ENCODE peak calls at places on chromosomes 2 and 18, in seven cellular contexts. G is SK-N-SH, V is GM13976, P is cardiac fibroblast, M is mesothelial cell of epicardium, H is thyroid gland, U is type B pancreatic cell. J is an unnamed sample.

GRCh38 chr2:834233-834632 is 116.4 kb upstream of the SNTG2 start:
- DNase-seq in V (no peak), M (no peak), U (no peak), P (no peak), G (no peak), H (no peak), J (no peak)

GRCh38 chr2:236715511-236715961 is 145.9 kb downstream of the ACKR3 start:
- DNase-seq in P (peak), M (no peak), G (no peak), V (no peak), U (no peak), H (peak), J (no peak)

GRCh38 chr2:141641462-141641861 is 489.4 kb downstream of the LRP1B start:
- DNase-seq in H (no peak), U (no peak), P (peak), V (no peak), G (no peak), M (no peak), J (no peak)

GRCh38 chr2:115529627-115530026 is 1087.2 kb downstream of the DPP10 start:
- DNase-seq in P (no peak), H (no peak), G (no peak), V (no peak), M (no peak), U (no peak), J (no peak)

GRCh38 chr2:178517496-178517895 is 37.2 kb downstream of the PLEKHA3 start:
- DNase-seq in P (no peak), U (no peak), M (no peak), H (no peak), G (no peak), V (no peak), J (no peak)

GRCh38 chr2:26970928-26971627 is 641 bp downstream of the MAPRE3 start:
- DNase-seq in G (peak), M (no peak), U (no peak), V (peak), P (peak), H (peak), J (no peak)

GRCh38 chr2:128599700-128600099 is 281.0 kb upstream of the HS6ST1 start:
- DNase-seq in U (no peak), V (no peak), M (peak), P (no peak), H (no peak), G (no peak), J (no peak)

GRCh38 chr2:53629527-53629926 is 138.1 kb upstream of the CHAC2 start:
- DNase-seq in U (no peak), H (no peak), M (no peak), G (no peak), P (no peak), V (no peak), J (no peak)

GRCh38 chr2:238449909-238450417 is 23.2 kb downstream of the ASB1 start:
- DNase-seq in H (peak), P (peak), M (no peak), G (no peak), U (no peak), V (no peak), J (peak)

GRCh38 chr18:10455726-10456453 is 1.5 kb downstream of the APCDD1 start:
- DNase-seq in V (no peak), P (no peak), G (no peak), M (no peak), U (no peak), H (peak), J (no peak)

GRCh38 chr2:170005702-170006101 is 172.2 kb upstream of the MYO3B start:
- DNase-seq in U (no peak), G (no peak), M (no peak), H (no peak), P (no peak), V (no peak), J (no peak)

GRCh38 chr2:76862901-76863300 is 659.3 kb downstream of the LRRTM4 start:
- DNase-seq in M (no peak), V (no peak), U (no peak), G (no peak), H (no peak), P (no peak), J (no peak)

GRCh38 chr18:46756559-46757201 is at the start of gene ST8SIA5:
- DNase-seq in V (peak), M (no peak), U (no peak), G (peak), P (no peak), H (peak), J (no peak)

GRCh38 chr2:79552653-79553052 is 39.8 kb downstream of the CTNNA2 start:
- DNase-seq in P (no peak), U (no peak), M (no peak), V (no peak), H (no peak), G (no peak), J (no peak)

GRCh38 chr2:8847400-8847799 is 10.0 kb upstream of the KIDINS220 start:
- DNase-seq in M (no peak), H (no peak), U (no peak), P (no peak), G (no peak), V (no peak), J (no peak)

GRCh38 chr2:47029737-47030524 is 114.3 kb upstream of the MCFD2 start:
- DNase-seq in V (no peak), P (no peak), G (no peak), U (no peak), H (no peak), M (no peak), J (peak)

GRCh38 chr2:111066062-111066593 is 54.6 kb upstream of the BCL2L11 start:
- DNase-seq in G (no peak), M (no peak), U (no peak), P (no peak), V (no peak), H (no peak), J (no peak)

GRCh38 chr2:111071480-111072143 is 49.1 kb upstream of the BCL2L11 start:
- DNase-seq in M (no peak), P (peak), U (no peak), G (no peak), V (no peak), H (no peak), J (peak)

GRCh38 chr2:111068435-111069058 is 52.2 kb upstream of the BCL2L11 start:
- DNase-seq in M (no peak), P (no peak), G (no peak), U (no peak), H (peak), V (no peak), J (peak)

GRCh38 chr2:111072220-111072871 is 48.4 kb upstream of the BCL2L11 start:
- DNase-seq in U (no peak), M (no peak), G (no peak), H (no peak), V (no peak), P (peak), J (no peak)

GRCh38 chr2:111069722-111070121 is 51.0 kb upstream of the BCL2L11 start:
- DNase-seq in V (no peak), H (no peak), G (no peak), P (no peak), U (no peak), M (no peak), J (no peak)
- TF ChIP-seq CTCF in V (no peak), H (no peak), G (peak), P (no peak), U (peak), M (no peak), J (no peak)

GRCh38 chr2:73890301-73891092 is 2.3 kb upstream of the ACTG2 start:
- DNase-seq in H (no peak), U (no peak), P (no peak), V (no peak), G (no peak), M (no peak), J (no peak)
- TF ChIP-seq CTCF in H (no peak), U (no peak), P (no peak), V (no peak), G (no peak), M (no peak), J (no peak)

DNA sequence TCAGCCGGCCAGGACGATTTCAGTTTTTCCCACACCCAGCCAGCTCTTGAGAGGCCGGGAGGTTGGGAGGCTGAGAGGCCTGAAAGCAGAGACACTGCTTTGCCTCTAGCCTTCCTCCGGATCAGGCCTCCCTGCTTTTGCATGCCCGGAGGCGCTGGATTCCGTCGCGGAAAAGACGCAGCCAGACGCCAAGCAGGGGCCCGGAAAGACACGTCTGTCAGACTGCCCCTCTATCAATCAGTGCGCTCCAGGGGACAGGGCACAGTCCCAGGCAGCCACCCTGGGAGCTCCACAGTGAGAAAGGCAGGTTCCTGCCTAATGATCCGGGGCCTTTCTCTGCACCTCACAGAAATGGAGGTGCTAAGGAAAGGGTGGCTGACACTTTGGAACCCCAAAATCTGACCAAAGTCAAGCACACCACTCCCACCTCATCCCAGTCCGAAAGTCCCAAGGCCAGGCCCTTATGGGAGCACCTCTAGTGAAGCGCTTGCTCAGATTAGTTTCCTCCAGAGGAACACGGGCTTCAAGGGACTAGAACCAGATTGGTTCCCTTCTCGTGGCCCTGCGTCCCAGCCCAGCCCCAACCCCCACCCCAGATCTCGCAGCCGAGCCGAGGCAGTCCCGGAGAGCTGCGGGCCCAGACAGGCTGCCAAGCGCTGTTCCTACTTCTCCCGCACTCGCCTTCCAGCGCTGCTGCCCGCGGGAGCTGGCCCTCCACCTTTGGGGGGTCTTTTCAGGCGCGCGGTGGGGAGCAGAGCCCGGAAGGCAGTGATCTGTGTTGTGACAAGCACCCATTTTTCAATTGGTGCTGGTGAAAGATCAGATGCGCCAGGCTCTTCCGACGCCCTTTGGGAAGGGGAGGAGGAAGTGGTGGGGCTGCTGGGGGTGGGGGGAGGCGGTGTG is 5.0 kb downstream of the DLX1 start:
- DNase-seq in G (peak), V (peak), U (no peak), H (no peak), P (no peak), M (no peak), J (no peak)
- TF ChIP-seq CTCF in G (no peak), V (no peak), U (no peak), H (no peak), P (no peak), M (no peak), J (no peak)

GRCh38 chr2:105895995-105896764 is 151.5 kb downstream of the NCK2 start:
- DNase-seq in G (no peak), P (no peak), M (no peak), U (no peak), H (no peak), V (no peak), J (no peak)

GRCh38 chr2:105894327-105894944 is 149.7 kb downstream of the NCK2 start:
- DNase-seq in M (no peak), V (no peak), G (no peak), H (no peak), P (no peak), U (no peak), J (no peak)

GRCh38 chr2:105893011-105893995 is 148.6 kb downstream of the NCK2 start:
- DNase-seq in V (no peak), M (no peak), P (no peak), G (no peak), H (no peak), U (no peak), J (no peak)

GRCh38 chr2:105890856-105891255 is 146.1 kb downstream of the NCK2 start:
- DNase-seq in P (no peak), V (no peak), G (no peak), H (no peak), M (no peak), U (no peak), J (no peak)

DNA sequence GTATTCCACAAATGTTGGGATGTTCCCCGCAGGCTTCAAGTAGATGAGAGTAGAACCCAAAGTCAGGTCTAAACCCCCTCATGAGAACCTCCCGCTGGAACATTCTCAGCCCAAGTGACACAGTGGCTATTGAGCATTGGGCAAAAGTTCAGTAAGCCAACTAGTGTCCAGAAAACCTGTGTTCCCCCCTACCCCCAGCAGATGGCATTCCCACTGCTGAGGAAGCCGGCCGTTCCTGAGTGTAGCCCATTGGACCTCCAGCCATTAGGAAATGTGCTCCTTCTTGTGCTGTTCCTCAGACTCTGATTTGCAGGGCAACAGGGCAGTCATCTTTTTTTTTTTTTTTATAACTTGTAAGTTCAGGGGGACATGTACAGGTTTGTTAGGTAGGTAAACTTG is 152.1 kb downstream of the NCK2 start:
- DNase-seq in U (no peak), H (no peak), V (no peak), P (no peak), G (no peak), M (no peak), J (no peak)
- TF ChIP-seq CTCF in U (no peak), H (no peak), V (no peak), P (no peak), G (no peak), M (no peak), J (no peak)

GRCh38 chr2:159753797-159754196 is 41.5 kb downstream of the MARCHF7 start:
- DNase-seq in V (no peak), H (no peak), U (no peak), G (no peak), M (no peak), P (no peak), J (no peak)

GRCh38 chr2:159758239-159758638 is 39.8 kb downstream of the CD302 start:
- DNase-seq in P (no peak), H (no peak), G (no peak), V (no peak), U (no peak), M (no peak), J (no peak)

GRCh38 chr2:159755014-159755413 is 42.7 kb downstream of the MARCHF7 start:
- DNase-seq in H (no peak), V (no peak), G (no peak), P (no peak), M (no peak), U (no peak), J (no peak)

GRCh38 chr2:159758686-159759085 is 39.3 kb downstream of the CD302 start:
- DNase-seq in G (no peak), P (peak), M (no peak), H (no peak), V (no peak), U (no peak), J (no peak)

DNA sequence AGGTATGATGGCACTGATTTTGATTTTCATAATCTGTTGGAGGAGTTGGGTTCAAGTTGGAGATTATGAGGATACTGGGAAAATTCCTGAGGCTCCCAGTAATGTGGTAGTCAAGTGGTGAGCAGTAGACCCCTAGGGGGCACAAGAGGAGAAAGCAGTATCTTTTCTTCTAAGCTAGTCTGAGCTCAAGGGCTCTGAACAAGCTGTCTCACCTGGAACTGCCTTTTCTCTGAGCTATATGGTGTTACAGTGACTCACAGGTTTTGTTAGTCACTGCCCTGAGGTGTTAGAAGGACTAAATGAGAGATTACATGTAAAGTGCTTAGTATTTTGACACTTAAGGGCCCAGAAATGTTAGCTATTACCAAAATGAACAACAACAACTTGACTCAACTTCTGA is 42.2 kb downstream of the CD302 start:
- DNase-seq in P (peak), G (no peak), H (no peak), V (no peak), M (no peak), U (no peak), J (peak)
- TF ChIP-seq CTCF in P (peak), G (peak), H (no peak), V (no peak), M (no peak), U (peak), J (peak)

DNA sequence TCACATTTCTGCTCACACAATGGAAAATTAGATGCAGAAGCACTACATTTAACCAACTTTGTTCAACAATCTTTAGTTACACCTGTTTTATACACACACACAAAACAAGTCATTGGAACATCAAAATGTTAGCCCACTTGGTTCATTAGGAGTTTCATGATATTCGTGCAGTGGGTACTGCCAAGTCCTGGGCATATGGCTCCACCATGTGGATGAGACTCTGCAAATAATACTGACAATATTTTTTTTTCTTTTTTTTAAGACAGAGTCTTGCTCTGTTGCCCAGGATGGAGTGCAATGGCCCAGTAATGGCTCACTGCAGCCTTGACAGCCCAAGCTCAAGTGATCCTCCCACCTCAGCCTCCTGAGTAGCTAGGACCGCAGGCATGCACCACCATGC is 34.5 kb upstream of the GRB14 start:
- DNase-seq in M (no peak), H (no peak), V (no peak), P (peak), U (no peak), G (no peak), J (peak)
- TF ChIP-seq CTCF in M (no peak), H (no peak), V (no peak), P (no peak), U (no peak), G (peak), J (no peak)